ENCODE peak calls at places on chromosome X, in four cellular contexts. K, N, M and Z are unnamed samples.

GRCh38 chrX:15405846-15406245 is 21.6 kb upstream of the VEGFD start:
- DNase-seq in K (peak; percentile 13), N (no peak), M (no peak), Z (no peak)

GRCh38 chrX:44828008-44828605 is 15.7 kb upstream of the DUSP21 start:
- DNase-seq in K (no peak), N (no peak), M (no peak), Z (no peak)

GRCh38 chrX:98795636-98796035 is 1614.4 kb downstream of the PCDH19 start:
- DNase-seq in K (no peak), N (no peak), M (no peak), Z (no peak)

GRCh38 chrX:11064851-11065600 is 46.1 kb upstream of the HCCS start:
- DNase-seq in K (no peak), N (no peak), M (no peak), Z (no peak)

GRCh38 chrX:140821280-140821679 is 111.7 kb downstream of the LINC00632 start:
- DNase-seq in K (no peak), N (no peak), M (no peak), Z (no peak)

GRCh38 chrX:103741879-103742278 is 31.2 kb downstream of the TMEM31 start:
- DNase-seq in K (no peak), N (no peak), M (no peak), Z (no peak)

GRCh38 chrX:106606583-106606982 is 5.2 kb upstream of the RADX start:
- DNase-seq in K (no peak), N (no peak), M (no peak), Z (no peak)

GRCh38 chrX:80430826-80431501 is 10.7 kb downstream of the TENT5D start:
- DNase-seq in K (no peak), N (no peak), M (no peak), Z (no peak)

GRCh38 chrX:70479197-70479969 is 34.7 kb downstream of the DLG3 start:
- DNase-seq in K (no peak), N (no peak), M (no peak), Z (no peak)

GRCh38 chrX:40035726-40036125 is 62.0 kb downstream of the BCOR start:
- DNase-seq in K (no peak), N (no peak), M (no peak), Z (no peak)

GRCh38 chrX:39513836-39514235 is 583.9 kb downstream of the BCOR start:
- DNase-seq in K (no peak), N (no peak), M (no peak), Z (no peak)

GRCh38 chrX:101079223-101079622 is 544 bp downstream of the TMEM35A start:
- DNase-seq in K (no peak), N (no peak), M (no peak), Z (no peak)

GRCh38 chrX:66900886-66901285 is 262.0 kb upstream of the EDA2R start:
- DNase-seq in K (no peak), N (no peak), M (no peak), Z (no peak)

GRCh38 chrX:41291309-41291708 is 42.7 kb upstream of the DDX3X start:
- DNase-seq in K (no peak), N (no peak), M (no peak), Z (no peak)

GRCh38 chrX:115494133-115494532 is 66.8 kb upstream of the PLS3 start:
- DNase-seq in K (no peak), N (no peak), M (no peak), Z (no peak)

GRCh38 chrX:119885554-119886428 is 9.9 kb upstream of the AKAP14 start:
- DNase-seq in K (no peak), N (no peak), M (no peak), Z (no peak)